ENCODE peak calls at places on chromosomes 11 and 22, in six cellular contexts. E is endothelial cell of umbilical vein; X is neuronal stem cell; T is CD8-positive, alpha-beta memory T cell; B is cardiac muscle cell; S is heart left ventricle. O is an unnamed sample.

GRCh38 chr22:44449061-44449682 is 48.9 kb downstream of the RTL6 start:
- DNase-seq in E (no peak), X (no peak), T (no peak), B (no peak), S (no peak), O (no peak)

GRCh38 chr11:43943931-43944751 is 1.7 kb downstream of the C11orf96 start:
- DNase-seq in E (peak; percentile 14), X (no peak), T (no peak), B (peak; percentile 47), S (peak; percentile 73), O (peak; percentile 61)

GRCh38 chr11:59802639-59803176 is 7.9 kb downstream of the MRPL16 start:
- DNase-seq in E (peak; percentile 79), X (peak; percentile 4), T (peak; percentile 23), B (peak; percentile 55), S (no peak), O (peak; percentile 65)

GRCh38 chr11:78365381-78365792 is 52.2 kb downstream of the GAB2 start:
- DNase-seq in E (no peak), X (peak; percentile 85), T (no peak), B (peak; percentile 57), S (no peak), O (no peak)

GRCh38 chr11:132205496-132205895 is 835.1 kb downstream of the NTM start:
- DNase-seq in E (no peak), X (no peak), T (no peak), B (no peak), S (no peak), O (no peak)

GRCh38 chr11:33869511-33870422 is 22.1 kb downstream of the LMO2 start:
- DNase-seq in E (peak; percentile 92), X (no peak), T (no peak), B (peak; percentile 69), S (peak; percentile 76), O (peak; percentile 15)

GRCh38 chr11:121589946-121590537 is 137.3 kb upstream of the SORL1-AS1 start:
- DNase-seq in E (no peak), X (no peak), T (no peak), B (no peak), S (no peak), O (no peak)

GRCh38 chr11:95138448-95138847 is 48.8 kb downstream of the ENDOD1 start:
- DNase-seq in E (peak; percentile 42), X (no peak), T (no peak), B (peak; percentile 18), S (no peak), O (peak; percentile 44)

GRCh38 chr11:971731-972365 is 46.2 kb downstream of the AP2A2 start:
- DNase-seq in E (no peak), X (no peak), T (no peak), B (no peak), S (no peak), O (no peak)

GRCh38 chr11:119482561-119483001 is 59.6 kb upstream of the THY1 start:
- DNase-seq in E (no peak), X (no peak), T (no peak), B (no peak), S (no peak), O (no peak)

GRCh38 chr11:13287026-13287425 is 9.4 kb downstream of the BMAL1 start:
- DNase-seq in E (no peak), X (no peak), T (no peak), B (no peak), S (no peak), O (no peak)

GRCh38 chr22:49934891-49935557 is 16.6 kb downstream of the CRELD2 start:
- DNase-seq in E (peak; percentile 44), X (no peak), T (peak; percentile 80), B (peak; percentile 54), S (peak; percentile 94), O (peak; percentile 79)

GRCh38 chr11:12439615-12440014 is 62.2 kb downstream of the PARVA start:
- DNase-seq in E (no peak), X (no peak), T (no peak), B (no peak), S (no peak), O (no peak)

GRCh38 chr22:19386248-19386647 is 45.3 kb downstream of the HIRA start:
- DNase-seq in E (no peak), X (no peak), T (no peak), B (no peak), S (no peak), O (no peak)

GRCh38 chr11:29063630-29064361 is 953.0 kb downstream of the KCNA4 start:
- DNase-seq in E (no peak), X (no peak), T (no peak), B (no peak), S (no peak), O (no peak)

GRCh38 chr11:68296344-68297051 is 15.9 kb upstream of the LRP5 start:
- DNase-seq in E (no peak), X (no peak), T (no peak), B (no peak), S (no peak), O (no peak)

GRCh38 chr11:68297812-68298658 is 14.4 kb upstream of the LRP5 start:
- DNase-seq in E (peak; percentile 74), X (peak; percentile 70), T (peak; percentile 60), B (peak; percentile 75), S (peak; percentile 92), O (peak; percentile 65)

GRCh38 chr11:68298659-68299516 is 13.5 kb upstream of the LRP5 start:
- DNase-seq in E (no peak), X (no peak), T (no peak), B (no peak), S (no peak), O (no peak)

GRCh38 chr11:68297052-68297378 is 15.4 kb upstream of the LRP5 start:
- DNase-seq in E (no peak), X (no peak), T (no peak), B (no peak), S (no peak), O (no peak)

GRCh38 chr11:68297494-68297811 is 14.9 kb upstream of the LRP5 start:
- DNase-seq in E (no peak), X (no peak), T (no peak), B (no peak), S (no peak), O (no peak)
- H3K4me3 ChIP-seq in E (no peak overlapping the region), X (no peak overlapping the region), T (no peak overlapping the region), B (no peak overlapping the region), S (no peak overlapping the region), O (no peak overlapping the region)

DNA sequence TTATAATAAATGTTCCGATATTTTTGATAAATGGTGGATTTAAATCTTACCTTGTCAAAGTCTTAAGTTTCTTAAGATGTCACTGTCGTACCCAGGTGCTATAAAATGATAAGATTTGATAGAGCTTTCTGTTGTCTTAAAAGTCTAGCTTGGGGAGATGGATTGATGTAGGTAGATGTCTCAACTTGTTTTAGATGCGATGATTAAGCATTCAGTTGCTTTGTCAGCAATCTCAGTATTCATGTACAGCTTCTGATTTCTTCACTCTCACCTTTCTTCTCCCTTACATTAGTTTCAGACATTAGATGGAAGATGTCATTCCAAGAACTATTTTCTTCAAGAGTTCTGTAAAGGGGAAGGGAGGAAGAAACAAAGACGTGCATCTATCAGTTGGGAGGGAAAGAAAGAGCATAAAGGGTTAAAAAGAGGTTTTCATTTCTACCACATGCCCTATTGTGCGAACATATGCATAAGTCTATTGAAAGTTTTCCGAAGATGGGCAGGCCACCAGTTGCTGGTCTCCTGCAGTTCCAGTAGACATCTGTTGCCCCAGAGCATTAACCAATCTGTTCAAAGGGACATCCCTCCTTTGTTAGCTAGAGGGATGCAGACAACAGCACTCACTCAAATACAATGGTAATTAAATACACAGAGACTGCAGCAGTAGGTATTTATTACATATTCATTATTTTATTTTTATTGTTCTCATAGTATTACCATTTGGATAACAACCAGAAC is 38.4 kb downstream of the ZC3H12C start:
- DNase-seq in E (no peak), X (peak; percentile 17), T (no peak), B (no peak), S (no peak), O (no peak)
- H3K4me3 ChIP-seq in E (no peak overlapping the region), X (peak overlapping the region; percentile 54), T (no peak overlapping the region), B (no peak overlapping the region), S (no peak overlapping the region), O (no peak overlapping the region)

DNA sequence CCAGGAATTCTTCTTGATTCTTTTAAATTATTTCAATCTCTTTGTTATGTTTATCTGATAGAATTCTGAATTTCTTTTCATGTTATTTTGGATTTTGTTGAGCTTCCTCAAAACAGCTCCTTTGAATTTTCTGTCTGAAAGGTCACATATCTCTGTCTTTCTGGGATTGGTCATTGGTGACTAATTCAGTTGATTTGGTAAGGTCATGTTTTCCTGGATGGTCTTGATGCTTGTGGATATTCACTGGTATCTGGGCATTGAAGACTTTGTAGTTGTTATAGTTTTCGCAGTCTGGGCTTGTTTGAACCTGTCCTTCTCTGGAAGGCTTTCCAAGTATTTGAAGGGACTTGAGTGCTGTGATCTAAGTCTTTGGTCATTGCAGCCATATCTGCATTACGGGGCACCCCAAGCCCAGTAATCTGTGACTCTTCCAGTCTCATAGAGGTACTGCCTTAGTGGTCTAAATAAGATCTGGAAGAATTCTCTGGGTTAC is 18.9 kb upstream of the INSC start:
- DNase-seq in E (no peak), X (no peak), T (no peak), B (no peak), S (no peak), O (no peak)
- H3K4me3 ChIP-seq in E (no peak overlapping the region), X (no peak overlapping the region), T (no peak overlapping the region), B (no peak overlapping the region), S (no peak overlapping the region), O (no peak overlapping the region)

GRCh38 chr22:18022851-18023250 is 1.5 kb downstream of the MICAL3 start:
- DNase-seq in E (no peak), X (no peak), T (no peak), B (no peak), S (no peak), O (no peak)
- H3K4me3 ChIP-seq in E (no peak overlapping the region), X (no peak overlapping the region), T (no peak overlapping the region), B (no peak overlapping the region), S (no peak overlapping the region), O (peak overlapping the region; percentile 80)

O was measured in MM.1S.